ENCODE peak calls at places on chromosomes 5 and 9, in nine cellular contexts. K, A, H, I, Y, V, S, D and P are unnamed samples.

GRCh38 chr5:74378464-74378863 is 262.1 kb downstream of the ENC1 start:
- DNase-seq in K (no peak), A (no peak), H (no peak), I (no peak), Y (no peak), V (peak), S (no peak), D (no peak), P (no peak)

GRCh38 chr5:120454094-120454798 is 9.9 kb upstream of the PRR16 start:
- DNase-seq in K (no peak), A (no peak), H (no peak), I (no peak), Y (no peak), V (peak), S (no peak), D (no peak), P (no peak)

GRCh38 chr9:27423919-27424710 is 100.0 kb upstream of the IFNK start:
- DNase-seq in K (no peak), A (no peak), H (no peak), I (no peak), Y (no peak), V (no peak), S (no peak), D (no peak), P (no peak)

GRCh38 chr9:8284835-8285234 is 485.3 kb upstream of the DMAC1 start:
- DNase-seq in K (no peak), A (no peak), H (no peak), I (no peak), Y (no peak), V (no peak), S (no peak), D (no peak), P (no peak)

GRCh38 chr9:127612993-127613954 is 1.2 kb downstream of the STXBP1 start:
- DNase-seq in K (no peak), A (no peak), H (peak), I (no peak), Y (peak), V (peak), S (no peak), D (no peak), P (peak)

GRCh38 chr5:6837519-6838110 is 124.4 kb downstream of the TENT4A start:
- DNase-seq in K (no peak), A (peak), H (no peak), I (no peak), Y (no peak), V (peak), S (no peak), D (no peak), P (no peak)

GRCh38 chr9:122378236-122378635 is 7.4 kb downstream of the PTGS1 start:
- DNase-seq in K (no peak), A (no peak), H (no peak), I (no peak), Y (no peak), V (no peak), S (no peak), D (no peak), P (no peak)

GRCh38 chr5:56606202-56606601 is 209.1 kb upstream of the MAP3K1 start:
- DNase-seq in K (no peak), A (no peak), H (no peak), I (no peak), Y (no peak), V (no peak), S (no peak), D (no peak), P (no peak)

GRCh38 chr5:149355688-149356087 is 2.2 kb upstream of the PCYOX1L start:
- DNase-seq in K (no peak), A (no peak), H (no peak), I (no peak), Y (no peak), V (no peak), S (no peak), D (no peak), P (no peak)

GRCh38 chr9:134738869-134739659 is 97.5 kb downstream of the COL5A1 start:
- DNase-seq in K (no peak), A (peak), H (peak), I (no peak), Y (peak), V (peak), S (no peak), D (no peak), P (peak)

GRCh38 chr5:111454198-111454606 is 58.1 kb downstream of the STARD4 start:
- DNase-seq in K (peak), A (peak), H (no peak), I (no peak), Y (no peak), V (peak), S (peak), D (peak), P (no peak)

GRCh38 chr5:170773031-170773985 is 10.2 kb upstream of the GABRP start:
- DNase-seq in K (no peak), A (no peak), H (no peak), I (no peak), Y (no peak), V (no peak), S (no peak), D (no peak), P (no peak)

GRCh38 chr9:79707589-79707988 is 135.8 kb downstream of the TLE4 start:
- DNase-seq in K (no peak), A (no peak), H (no peak), I (no peak), Y (no peak), V (no peak), S (no peak), D (no peak), P (no peak)

GRCh38 chr9:137162505-137163100 is 7.2 kb downstream of the LRRC26 start:
- DNase-seq in K (no peak), A (no peak), H (no peak), I (no peak), Y (no peak), V (no peak), S (no peak), D (no peak), P (peak)

GRCh38 chr5:85967681-85968080 is 650.1 kb upstream of the COX7C start:
- DNase-seq in K (no peak), A (no peak), H (no peak), I (no peak), Y (no peak), V (no peak), S (no peak), D (no peak), P (no peak)

GRCh38 chr9:12775373-12775962 is 648 bp downstream of the LURAP1L start:
- DNase-seq in K (no peak), A (peak), H (no peak), I (no peak), Y (no peak), V (peak), S (no peak), D (no peak), P (no peak)

GRCh38 chr5:172700686-172701324 is 59.7 kb downstream of the NEURL1B start:
- DNase-seq in K (no peak), A (no peak), H (no peak), I (no peak), Y (no peak), V (no peak), S (no peak), D (no peak), P (no peak)

GRCh38 chr5:179700401-179700918 is 1.7 kb downstream of the CANX start:
- DNase-seq in K (no peak), A (no peak), H (no peak), I (no peak), Y (no peak), V (peak), S (no peak), D (no peak), P (no peak)

GRCh38 chr5:163261647-163262269 is 175.6 kb upstream of the CCNG1 start:
- DNase-seq in K (no peak), A (no peak), H (no peak), I (no peak), Y (no peak), V (no peak), S (no peak), D (no peak), P (no peak)

GRCh38 chr5:142290574-142291299 is 34.1 kb downstream of the SPRY4 start:
- DNase-seq in K (peak), A (no peak), H (no peak), I (no peak), Y (no peak), V (no peak), S (no peak), D (no peak), P (no peak)

GRCh38 chr5:178077751-178078150 is 35.6 kb upstream of the N4BP3 start:
- DNase-seq in K (no peak), A (no peak), H (no peak), I (no peak), Y (no peak), V (no peak), S (no peak), D (no peak), P (no peak)

GRCh38 chr9:79809931-79810330 is 238.2 kb downstream of the TLE4 start:
- DNase-seq in K (no peak), A (no peak), H (no peak), I (no peak), Y (no peak), V (peak), S (no peak), D (no peak), P (no peak)

GRCh38 chr5:159620853-159621540 is 290.7 kb upstream of the IL12B start:
- DNase-seq in K (no peak), A (no peak), H (no peak), I (no peak), Y (no peak), V (no peak), S (no peak), D (no peak), P (no peak)

GRCh38 chr9:94889627-94890026 is 163.1 kb downstream of the AOPEP start:
- DNase-seq in K (no peak), A (no peak), H (no peak), I (no peak), Y (no peak), V (no peak), S (no peak), D (no peak), P (no peak)